ENCODE peak calls at places on chromosomes 1 and 21, in ten cellular contexts. I, X, U, B, E, T, S, M, W and C are unnamed samples.

GRCh38 chr1:51792864-51793263 is 85.7 kb downstream of the NRDC start:
- DNase-seq in I (peak), X (no peak), U (no peak), B (peak), E (no peak), T (no peak), S (peak), M (no peak), W (no peak), C (peak)

GRCh38 chr1:172818841-172819527 is 160.1 kb downstream of the FASLG start:
- DNase-seq in I (peak), X (no peak), U (no peak), B (no peak), E (no peak), T (no peak), S (no peak), M (no peak), W (no peak), C (no peak)

GRCh38 chr1:119779869-119780356 is 11.2 kb upstream of the HMGCS2 start:
- DNase-seq in I (no peak), X (peak), U (no peak), B (peak), E (no peak), T (peak), S (no peak), M (no peak), W (peak), C (peak)

GRCh38 chr1:119420638-119421037 is 5.7 kb downstream of the HSD3B2 start:
- DNase-seq in I (no peak), X (no peak), U (no peak), B (no peak), E (no peak), T (no peak), S (no peak), M (no peak), W (no peak), C (no peak)

GRCh38 chr1:44524655-44525530 is 119.8 kb downstream of the RNF220 start:
- DNase-seq in I (no peak), X (no peak), U (no peak), B (no peak), E (no peak), T (no peak), S (no peak), M (no peak), W (no peak), C (no peak)

GRCh38 chr1:57512386-57512785 is 88.5 kb upstream of the DAB1 start:
- DNase-seq in I (no peak), X (no peak), U (no peak), B (no peak), E (no peak), T (no peak), S (no peak), M (no peak), W (no peak), C (no peak)

GRCh38 chr1:63322944-63323865 is 838 bp downstream of the FOXD3 start:
- DNase-seq in I (no peak), X (no peak), U (no peak), B (no peak), E (peak), T (no peak), S (no peak), M (no peak), W (no peak), C (no peak)

GRCh38 chr1:235558783-235559182 is 54.5 kb upstream of the B3GALNT2 start:
- DNase-seq in I (no peak), X (no peak), U (no peak), B (no peak), E (no peak), T (no peak), S (no peak), M (no peak), W (no peak), C (no peak)

GRCh38 chr1:115052454-115053083 is 22.9 kb downstream of the TSHB start:
- DNase-seq in I (peak), X (no peak), U (no peak), B (no peak), E (no peak), T (peak), S (peak), M (no peak), W (no peak), C (peak)

GRCh38 chr1:230299148-230300006 is 126.8 kb downstream of the PGBD5 start:
- DNase-seq in I (no peak), X (no peak), U (no peak), B (no peak), E (no peak), T (no peak), S (no peak), M (no peak), W (no peak), C (no peak)

GRCh38 chr1:193437785-193438184 is 251.4 kb upstream of the B3GALT2 start:
- DNase-seq in I (peak), X (no peak), U (no peak), B (no peak), E (no peak), T (no peak), S (no peak), M (no peak), W (no peak), C (no peak)

GRCh38 chr1:108141604-108142003 is 58.5 kb downstream of the SLC25A24 start:
- DNase-seq in I (no peak), X (no peak), U (no peak), B (no peak), E (no peak), T (no peak), S (no peak), M (no peak), W (no peak), C (peak)

GRCh38 chr1:101302831-101303511 is 66.2 kb downstream of the S1PR1 start:
- DNase-seq in I (no peak), X (no peak), U (no peak), B (no peak), E (no peak), T (no peak), S (peak), M (no peak), W (no peak), C (peak)

GRCh38 chr1:193799948-193800690 is 613.7 kb upstream of the B3GALT2 start:
- DNase-seq in I (no peak), X (no peak), U (no peak), B (no peak), E (no peak), T (no peak), S (no peak), M (no peak), W (no peak), C (peak)

GRCh38 chr1:101178688-101179491 is 57.9 kb upstream of the S1PR1 start:
- DNase-seq in I (peak), X (no peak), U (no peak), B (no peak), E (no peak), T (no peak), S (no peak), M (no peak), W (no peak), C (no peak)

GRCh38 chr21:43921602-43921978 is 56.6 kb downstream of the AGPAT3 start:
- DNase-seq in I (no peak), X (no peak), U (no peak), B (no peak), E (no peak), T (no peak), S (no peak), M (no peak), W (no peak), C (no peak)

GRCh38 chr1:60185684-60186083 is 112.1 kb upstream of the C1orf87 start:
- DNase-seq in I (no peak), X (no peak), U (no peak), B (no peak), E (no peak), T (no peak), S (no peak), M (no peak), W (no peak), C (no peak)

GRCh38 chr1:3463408-3463811 is 8.9 kb downstream of the ARHGEF16 start:
- DNase-seq in I (no peak), X (no peak), U (no peak), B (no peak), E (no peak), T (no peak), S (no peak), M (peak), W (no peak), C (no peak)

GRCh38 chr1:39413902-39414528 is 77.4 kb upstream of the BMP8A start:
- DNase-seq in I (no peak), X (no peak), U (no peak), B (no peak), E (peak), T (no peak), S (no peak), M (no peak), W (no peak), C (no peak)

GRCh38 chr1:26290416-26291261 is 10.8 kb downstream of the SH3BGRL3 start:
- DNase-seq in I (no peak), X (no peak), U (no peak), B (no peak), E (peak), T (no peak), S (no peak), M (no peak), W (no peak), C (no peak)

GRCh38 chr1:77824694-77825355 is 45.4 kb downstream of the MIGA1 start:
- DNase-seq in I (no peak), X (no peak), U (no peak), B (no peak), E (no peak), T (no peak), S (no peak), M (no peak), W (no peak), C (no peak)

GRCh38 chr1:166603296-166603695 is 236.0 kb upstream of the POGK start:
- DNase-seq in I (no peak), X (no peak), U (no peak), B (no peak), E (no peak), T (no peak), S (no peak), M (no peak), W (no peak), C (no peak)

GRCh38 chr1:77468556-77468955 is 186.7 kb downstream of the AK5 start:
- DNase-seq in I (no peak), X (no peak), U (no peak), B (no peak), E (no peak), T (no peak), S (no peak), M (no peak), W (no peak), C (no peak)

GRCh38 chr1:20661235-20662109 is at the start of gene DDOST:
- DNase-seq in I (peak), X (peak), U (peak), B (peak), E (peak), T (peak), S (peak), M (peak), W (peak), C (peak)

GRCh38 chr1:37288900-37289299 is 185.5 kb upstream of the ZC3H12A start:
- DNase-seq in I (peak), X (no peak), U (no peak), B (no peak), E (no peak), T (no peak), S (no peak), M (no peak), W (no peak), C (no peak)

GRCh38 chr1:51517361-51518032 is 1.6 kb downstream of the EPS15 start:
- DNase-seq in I (peak), X (no peak), U (no peak), B (no peak), E (no peak), T (no peak), S (no peak), M (no peak), W (no peak), C (no peak)

GRCh38 chr1:951364-951763 is 7.7 kb downstream of the NOC2L start:
- DNase-seq in I (no peak), X (no peak), U (no peak), B (no peak), E (no peak), T (no peak), S (no peak), M (no peak), W (no peak), C (peak)
- TF ChIP-seq CTCF in I (no peak), X (no peak), U (no peak), B (peak), E (no peak), T (no peak), S (peak), M (peak), W (no peak), C (peak)

DNA sequence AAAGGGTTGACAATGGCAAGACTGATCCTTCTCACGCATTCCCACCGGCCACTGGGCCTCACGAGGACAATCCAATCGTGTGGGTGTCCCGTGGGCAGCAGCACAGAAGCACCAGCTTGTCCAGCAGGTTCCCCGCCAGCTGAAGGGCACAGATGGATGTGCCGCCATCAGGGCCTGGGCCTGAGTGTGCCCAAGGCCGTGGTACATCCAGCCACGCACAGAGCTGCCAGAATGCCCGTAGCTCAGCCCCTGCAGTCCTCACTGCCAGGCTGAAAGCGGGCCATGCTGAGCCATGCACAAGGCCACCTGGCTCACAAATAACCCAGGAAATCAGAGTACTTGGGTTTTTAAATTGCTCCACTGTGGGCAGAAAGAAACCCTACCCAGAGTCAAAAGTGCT is 7.0 kb downstream of the NPHP4 start:
- DNase-seq in I (no peak), X (no peak), U (no peak), B (no peak), E (no peak), T (no peak), S (no peak), M (no peak), W (no peak), C (no peak)
- TF ChIP-seq CTCF in I (no peak), X (no peak), U (no peak), B (no peak), E (no peak), T (no peak), S (no peak), M (no peak), W (no peak), C (no peak)

GRCh38 chr1:202656057-202656456 is 54.2 kb downstream of the SYT2 start:
- DNase-seq in I (no peak), X (no peak), U (no peak), B (no peak), E (no peak), T (no peak), S (peak), M (no peak), W (no peak), C (no peak)
- TF ChIP-seq CTCF in I (peak), X (no peak), U (no peak), B (peak), E (no peak), T (no peak), S (peak), M (peak), W (no peak), C (peak)

GRCh38 chr1:209646558-209646957 is 5.7 kb downstream of the LAMB3 start:
- DNase-seq in I (no peak), X (no peak), U (no peak), B (no peak), E (no peak), T (no peak), S (no peak), M (no peak), W (no peak), C (peak)
- TF ChIP-seq CTCF in I (peak), X (no peak), U (no peak), B (peak), E (no peak), T (no peak), S (peak), M (no peak), W (no peak), C (peak)

DNA sequence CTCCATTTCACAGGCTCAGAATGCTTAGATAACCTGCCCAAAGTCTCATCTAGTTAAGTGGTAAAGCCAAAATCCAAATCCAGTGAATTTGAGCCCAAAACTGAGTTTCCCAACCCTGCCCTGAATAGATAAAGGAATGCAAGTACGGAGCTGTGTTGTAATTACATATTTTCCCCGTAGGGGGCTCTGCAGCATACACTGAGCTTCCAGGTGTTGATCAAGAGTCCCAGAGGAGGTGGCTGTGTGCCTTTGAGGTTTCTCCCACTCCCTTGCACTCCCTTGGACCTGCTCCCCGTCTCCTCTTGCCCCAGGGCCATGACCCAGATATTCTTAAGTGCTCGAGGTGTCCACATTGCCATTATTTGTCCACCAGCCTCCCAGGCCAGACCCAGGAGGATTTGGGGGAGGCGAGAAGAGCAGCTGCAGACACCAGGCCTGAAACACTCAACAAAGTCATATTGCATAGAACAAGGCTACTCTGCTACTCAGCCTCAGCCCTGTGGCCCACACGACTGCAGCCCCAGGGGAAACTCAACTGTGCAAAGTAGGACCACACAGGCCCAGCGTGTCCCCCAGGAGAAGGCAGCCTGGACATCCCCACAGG is 18.4 kb upstream of the LY9 start:
- DNase-seq in I (peak), X (no peak), U (no peak), B (no peak), E (no peak), T (peak), S (no peak), M (no peak), W (no peak), C (no peak)
- TF ChIP-seq CTCF in I (peak), X (no peak), U (no peak), B (no peak), E (peak), T (peak), S (peak), M (peak), W (no peak), C (peak)

GRCh38 chr1:157695417-157695816 is 5.2 kb downstream of the FCRL3 start:
- DNase-seq in I (no peak), X (no peak), U (no peak), B (no peak), E (no peak), T (no peak), S (no peak), M (no peak), W (no peak), C (no peak)

GRCh38 chr1:157696966-157697628 is 3.5 kb downstream of the FCRL3 start:
- DNase-seq in I (no peak), X (no peak), U (no peak), B (no peak), E (no peak), T (no peak), S (no peak), M (no peak), W (no peak), C (no peak)

DNA sequence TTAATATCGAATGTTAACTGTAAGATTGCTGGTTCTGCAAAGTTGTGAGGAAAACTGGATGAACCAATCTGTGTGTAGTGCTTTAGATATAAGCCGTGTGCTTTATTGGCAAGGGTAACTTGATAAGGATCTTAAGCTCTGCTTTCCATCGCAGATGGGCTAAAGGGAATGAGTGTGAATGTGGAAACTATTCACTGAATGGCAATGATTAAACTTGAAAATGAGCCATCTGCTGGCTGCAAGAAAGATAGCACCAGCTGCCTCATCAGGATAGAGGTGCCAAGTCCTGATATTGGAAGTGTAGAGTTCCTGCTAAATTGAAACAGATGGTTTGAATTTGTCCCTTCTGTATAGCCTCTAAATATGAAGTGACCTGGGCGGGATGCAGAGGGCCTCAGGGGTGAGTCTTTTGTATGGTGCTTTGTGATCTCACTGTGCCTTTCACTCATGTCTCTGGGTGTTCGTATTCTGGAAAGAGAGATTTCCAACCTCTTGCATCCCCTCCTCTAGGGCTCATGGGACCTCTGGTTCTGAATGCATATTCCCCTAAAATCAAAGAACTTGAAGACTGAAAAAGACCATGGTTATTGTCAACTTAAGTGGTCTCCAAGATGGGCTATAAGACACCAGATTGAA is 9.2 kb downstream of the FCRL3 start:
- DNase-seq in I (peak), X (no peak), U (no peak), B (no peak), E (no peak), T (no peak), S (peak), M (no peak), W (no peak), C (peak)
- TF ChIP-seq CTCF in I (peak), X (no peak), U (peak), B (peak), E (peak), T (peak), S (peak), M (peak), W (no peak), C (peak)

DNA sequence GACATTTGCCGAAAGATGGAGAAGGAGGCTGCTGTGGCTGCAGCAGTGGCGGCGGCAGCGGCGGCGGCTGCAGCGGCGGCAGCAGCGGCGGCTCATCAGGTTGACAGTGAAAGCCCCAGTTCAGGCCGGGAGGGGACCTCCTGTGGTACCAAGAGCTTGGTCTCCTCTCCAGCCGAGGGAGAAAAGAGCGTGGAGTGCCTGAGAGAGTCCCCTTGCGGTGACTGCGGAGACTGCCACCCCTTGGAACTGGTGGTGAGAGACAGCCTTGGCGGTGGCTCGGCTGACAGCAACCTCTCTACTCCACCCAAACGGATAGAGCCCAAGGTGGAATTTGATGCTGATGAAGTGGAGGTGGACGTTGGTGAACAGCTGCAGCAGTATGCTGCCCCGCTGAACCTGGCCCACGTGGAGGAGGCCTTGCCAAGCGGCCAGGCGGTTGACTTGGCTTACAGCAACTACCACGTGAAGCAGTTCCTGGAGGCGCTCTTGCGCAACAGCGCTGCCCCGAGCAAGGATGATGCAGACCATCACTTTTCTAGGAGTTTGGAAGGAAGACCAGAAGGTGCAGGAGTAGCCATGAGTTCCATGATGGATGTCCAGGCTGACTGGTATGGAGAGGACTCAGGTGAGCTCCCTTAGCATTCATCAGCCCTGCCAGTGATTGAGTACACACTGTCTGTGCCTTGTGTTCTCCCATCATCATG is 6.3 kb downstream of the ZBTB8B start:
- DNase-seq in I (no peak), X (no peak), U (peak), B (no peak), E (peak), T (peak), S (no peak), M (no peak), W (no peak), C (no peak)
- TF ChIP-seq CTCF in I (no peak), X (no peak), U (peak), B (no peak), E (no peak), T (peak), S (peak), M (peak), W (no peak), C (peak)